ENCODE peak calls at places on chromosome 11, in seven cellular contexts. D is stimulated activated CD4-positive, alpha-beta T cell treated with anti-CD3 and anti-CD28 coated beads, Interleukin-12 subunit alpha, Interleukin-12 subunit beta, amount 100 ng/mL, for 48 hours; R is AG04450; K is Panc1; O is HEK293T; J is NCI-H146; E is stimulated activated CD8-positive, alpha-beta memory T cell treated with anti-CD3 and anti-CD28 coated beads, Interleukin-12 subunit alpha, Interleukin-12 subunit beta, amount 100 ng/mL, for 4 hours. V is an unnamed sample.

GRCh38 chr11:35316161-35316560 is 103.2 kb downstream of the SLC1A2 start:
- DNase-seq in J (no peak), E (no peak), D (no peak), O (no peak), R (no peak), K (no peak), V (no peak)

GRCh38 chr11:115298613-115299012 is 205.6 kb downstream of the CADM1 start:
- DNase-seq in R (no peak), K (no peak), E (no peak), O (no peak), D (no peak), J (no peak), V (no peak)

GRCh38 chr11:61757213-61757862 is 4.9 kb downstream of the MYRF start:
- DNase-seq in R (no peak), J (no peak), O (no peak), D (no peak), K (no peak), E (no peak), V (no peak)

GRCh38 chr11:126332221-126332711 is 23.2 kb upstream of the ST3GAL4 start:
- DNase-seq in O (no peak), E (no peak), J (no peak), D (no peak), R (peak), K (no peak), V (no peak)

GRCh38 chr11:22194907-22195306 is 2.0 kb downstream of the ANO5 start:
- DNase-seq in E (no peak), R (no peak), J (no peak), O (no peak), K (no peak), D (no peak), V (no peak)

GRCh38 chr11:69899957-69900821 is 81.0 kb upstream of the FGF3 start:
- DNase-seq in K (no peak), E (no peak), O (no peak), R (no peak), J (no peak), D (no peak), V (no peak)

GRCh38 chr11:75815345-75815983 is 454 bp downstream of the UVRAG start:
- DNase-seq in R (no peak), D (no peak), E (peak), J (peak), O (peak), K (no peak), V (no peak)

GRCh38 chr11:85029964-85030363 is 597.2 kb downstream of the DLG2 start:
- DNase-seq in K (no peak), R (peak), E (no peak), O (no peak), D (no peak), J (no peak), V (no peak)